ENCODE peak calls at places on chromosome 22, in seven cellular contexts. K is heart right ventricle; J is endothelial cell of umbilical vein; Z is fibroblast of lung; L is kidney; C is trophoblast cell; Q is CD8-positive, alpha-beta memory T cell. D is an unnamed sample.

GRCh38 chr22:48531721-48532435 is 1295.8 kb downstream of the BRD1 start:
- DNase-seq in K (no peak), J (no peak), Z (no peak), L (no peak), C (no peak), Q (no peak), D (no peak)

GRCh38 chr22:45272498-45272897 is 12.3 kb upstream of the UPK3A start:
- DNase-seq in K (no peak), J (no peak), Z (no peak), L (no peak), C (no peak), Q (no peak), D (no peak)

GRCh38 chr22:35971418-35972119 is 57.1 kb downstream of the RBFOX2 start:
- DNase-seq in K (no peak), J (peak; percentile 61), Z (peak; percentile 92), L (no peak), C (no peak), Q (no peak), D (no peak)

GRCh38 chr22:50675553-50676199 is 3.1 kb downstream of the SHANK3 start:
- DNase-seq in K (no peak), J (no peak), Z (no peak), L (no peak), C (no peak), Q (no peak), D (peak; percentile 32)

GRCh38 chr22:44709881-44710400 is 7.9 kb downstream of the PRR5 start:
- DNase-seq in K (no peak), J (no peak), Z (no peak), L (no peak), C (no peak), Q (peak; percentile 58), D (no peak)

GRCh38 chr22:43060213-43060612 is 29.0 kb downstream of the TTLL1 start:
- DNase-seq in K (no peak), J (peak; percentile 35), Z (no peak), L (no peak), C (peak; percentile 59), Q (no peak), D (peak; percentile 56)

GRCh38 chr22:17924735-17925727 is 99.3 kb downstream of the MICAL3 start:
- DNase-seq in K (no peak), J (peak; percentile 54), Z (no peak), L (no peak), C (no peak), Q (no peak), D (peak; percentile 20)

GRCh38 chr22:29308791-29309262 is 2.4 kb downstream of the GAS2L1 start:
- DNase-seq in K (no peak), J (peak; percentile 49), Z (peak; percentile 85), L (no peak), C (no peak), Q (no peak), D (no peak)

GRCh38 chr22:35921777-35922176 is 106.8 kb downstream of the RBFOX2 start:
- DNase-seq in K (no peak), J (peak; percentile 90), Z (peak; percentile 87), L (no peak), C (peak; percentile 81), Q (peak; percentile 11), D (peak; percentile 86)

GRCh38 chr22:50340157-50340879 is 2.8 kb upstream of the PPP6R2 start:
- DNase-seq in K (no peak), J (no peak), Z (peak; percentile 35), L (no peak), C (peak; percentile 77), Q (no peak), D (peak; percentile 74)

GRCh38 chr22:49963647-49964026 is 3.1 kb downstream of the PIM3 start:
- DNase-seq in K (peak; percentile 15), J (no peak), Z (no peak), L (no peak), C (no peak), Q (no peak), D (no peak)

GRCh38 chr22:48494256-48494967 is 1333.3 kb downstream of the BRD1 start:
- DNase-seq in K (no peak), J (no peak), Z (no peak), L (peak; percentile 49), C (no peak), Q (no peak), D (no peak)

GRCh38 chr22:39661842-39662676 is 91.5 kb downstream of the CACNA1I start:
- DNase-seq in K (no peak), J (no peak), Z (no peak), L (no peak), C (no peak), Q (peak; percentile 84), D (no peak)

GRCh38 chr22:28920757-28921584 is 37.6 kb downstream of the ZNRF3 start:
- DNase-seq in K (no peak), J (no peak), Z (no peak), L (no peak), C (no peak), Q (no peak), D (no peak)

GRCh38 chr22:42613869-42614268 is 814 bp downstream of the POLDIP3 start:
- DNase-seq in K (no peak), J (no peak), Z (peak; percentile 28), L (peak; percentile 72), C (peak; percentile 62), Q (no peak), D (peak; percentile 44)

GRCh38 chr22:49930596-49931412 is 12.4 kb downstream of the CRELD2 start:
- DNase-seq in K (no peak), J (peak; percentile 96), Z (peak; percentile 20), L (peak; percentile 83), C (peak; percentile 66), Q (peak; percentile 29), D (peak; percentile 95)

GRCh38 chr22:35353318-35353717 is 27.6 kb upstream of the HMOX1 start:
- DNase-seq in K (no peak), J (no peak), Z (no peak), L (peak; percentile 71), C (no peak), Q (no peak), D (no peak)

GRCh38 chr22:43504666-43505261 is 93.0 kb downstream of the MPPED1 start:
- DNase-seq in K (no peak), J (no peak), Z (no peak), L (no peak), C (no peak), Q (no peak), D (no peak)

GRCh38 chr22:44802956-44803355 is 50.6 kb downstream of the ARHGAP8 start:
- DNase-seq in K (no peak), J (no peak), Z (no peak), L (no peak), C (no peak), Q (no peak), D (no peak)

GRCh38 chr22:32475428-32476010 is 908 bp downstream of the FBXO7 start:
- DNase-seq in K (peak; percentile 23), J (peak; percentile 83), Z (peak; percentile 51), L (no peak), C (peak; percentile 27), Q (no peak), D (peak; percentile 13)

GRCh38 chr22:50014053-50014501 is 1.5 kb upstream of the IL17REL start:
- DNase-seq in K (no peak), J (no peak), Z (no peak), L (peak; percentile 67), C (no peak), Q (no peak), D (no peak)

GRCh38 chr22:46537946-46538815 is 761 bp upstream of the CELSR1 start:
- DNase-seq in K (no peak), J (no peak), Z (peak; percentile 65), L (peak; percentile 86), C (no peak), Q (no peak), D (peak; percentile 65)
- H3K4me1 ChIP-seq in K (peaks cover 8% of the 10 kb centered on the region), J (peaks cover 8% of the 10 kb centered on the region), Z (no peaks in the 10 kb centered on the region), L (peaks cover 3% of the 10 kb centered on the region), C (peaks cover 6% of the 10 kb centered on the region), Q (no peaks in the 10 kb centered on the region), D (peaks cover 37% of the 10 kb centered on the region)

DNA sequence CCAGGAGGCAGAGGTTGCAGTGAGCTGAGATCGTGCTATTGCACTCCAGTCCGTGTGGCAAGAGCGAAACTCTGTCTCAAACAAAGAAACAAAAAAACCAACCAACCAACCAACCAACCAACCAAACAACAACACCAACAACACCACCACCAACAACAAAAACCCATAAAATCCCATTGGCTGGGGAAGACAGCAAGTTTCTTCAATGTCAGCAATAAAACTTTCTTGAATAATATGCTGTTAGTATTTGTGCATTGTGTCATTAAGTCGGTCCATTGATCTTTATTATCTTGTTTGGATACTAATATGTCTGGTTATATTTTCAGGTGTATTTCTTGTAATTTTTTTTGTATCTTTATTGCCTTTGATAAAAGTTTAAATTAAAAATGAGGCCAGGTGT is 9.3 kb downstream of the GRK3 start:
- DNase-seq in K (no peak), J (no peak), Z (no peak), L (no peak), C (no peak), Q (no peak), D (no peak)
- H3K4me1 ChIP-seq in K (no peaks in the 10 kb centered on the region), J (no peaks in the 10 kb centered on the region), Z (no peaks in the 10 kb centered on the region), L (no peaks in the 10 kb centered on the region), C (no peaks in the 10 kb centered on the region), Q (no peaks in the 10 kb centered on the region), D (no peaks in the 10 kb centered on the region)

GRCh38 chr22:37561209-37562048 is 1.1 kb downstream of the CDC42EP1 start:
- DNase-seq in K (peak; percentile 92), J (peak; percentile 88), Z (peak; percentile 84), L (peak; percentile 96), C (peak; percentile 80), Q (peak; percentile 70), D (peak; percentile 94)

GRCh38 chr22:37563153-37564081 is 3.1 kb downstream of the CDC42EP1 start:
- DNase-seq in K (peak; percentile 42), J (peak; percentile 93), Z (peak; percentile 97), L (peak; percentile 89), C (peak; percentile 83), Q (no peak), D (peak; percentile 88)

GRCh38 chr22:37560682-37561208 is 465 bp downstream of the CDC42EP1 start:
- DNase-seq in K (peak; percentile 68), J (peak; percentile 55), Z (peak; percentile 75), L (peak; percentile 91), C (no peak), Q (no peak), D (peak; percentile 47)

GRCh38 chr22:37564111-37564711 is 3.9 kb downstream of the CDC42EP1 start:
- DNase-seq in K (no peak), J (peak; percentile 61), Z (peak; percentile 81), L (no peak), C (peak; percentile 86), Q (no peak), D (no peak)

DNA sequence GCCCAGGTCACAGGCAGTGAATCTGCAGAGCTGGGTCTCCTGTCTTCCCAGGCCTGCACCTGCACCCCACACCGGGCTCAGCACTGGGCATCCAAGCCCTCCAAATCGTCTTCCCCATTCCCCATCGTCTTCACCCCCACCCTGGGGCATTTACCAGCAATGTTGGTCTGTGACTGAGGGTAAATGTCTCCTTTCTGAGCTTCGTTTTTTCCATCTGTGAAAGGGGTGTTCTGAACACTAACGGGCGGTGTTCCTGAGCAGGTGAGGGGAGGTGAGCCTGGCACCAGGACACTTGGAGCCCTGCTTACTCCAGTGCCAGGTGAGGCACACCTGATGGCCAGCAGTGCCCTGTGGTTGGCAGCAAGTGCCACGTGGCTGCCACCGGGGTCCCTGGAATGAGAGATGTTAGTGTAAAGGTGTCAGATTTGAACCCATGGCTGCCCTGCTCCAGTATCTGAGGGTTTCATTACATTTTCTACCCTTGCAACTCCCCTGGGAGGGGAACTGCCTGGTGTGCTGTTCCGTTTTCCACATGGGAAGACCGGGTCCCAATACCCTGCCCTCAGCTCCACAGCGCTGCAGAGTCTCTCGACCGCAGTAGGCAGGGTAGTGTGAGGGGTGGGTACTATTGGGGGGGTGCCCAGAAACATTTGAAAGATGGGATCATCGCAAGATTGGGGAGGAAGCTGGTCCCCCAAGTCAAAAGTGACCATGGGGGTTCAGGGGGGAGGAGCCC is 1.9 kb downstream of the CDC42EP1 start:
- DNase-seq in K (no peak), J (no peak), Z (no peak), L (no peak), C (no peak), Q (no peak), D (no peak)
- H3K4me1 ChIP-seq in K (peaks cover 68% of the 10 kb centered on the region), J (peaks cover 61% of the 10 kb centered on the region), Z (peaks cover 30% of the 10 kb centered on the region), L (peaks cover 27% of the 10 kb centered on the region), C (peaks cover 43% of the 10 kb centered on the region), Q (peaks cover 34% of the 10 kb centered on the region), D (peaks cover 61% of the 10 kb centered on the region)

GRCh38 chr22:21938906-21939305 is 13.7 kb downstream of the PPM1F start:
- DNase-seq in K (no peak), J (no peak), Z (no peak), L (no peak), C (no peak), Q (no peak), D (no peak)
- H3K4me1 ChIP-seq in K (peaks cover 77% of the 10 kb centered on the region), J (peaks cover 67% of the 10 kb centered on the region), Z (peaks cover 39% of the 10 kb centered on the region), L (peaks cover 23% of the 10 kb centered on the region), C (peaks cover 5% of the 10 kb centered on the region), Q (peaks cover 16% of the 10 kb centered on the region), D (peaks cover 13% of the 10 kb centered on the region)